ENCODE peak calls at places on chromosomes 1 and 21, in ten cellular contexts. K, G, X, P, N, Q, W, V, Y and B are unnamed samples.

GRCh38 chr1:232340448-232340847 is 289.5 kb downstream of the SIPA1L2 start:
- DNase-seq in K (no peak), G (no peak), X (no peak), P (no peak), N (no peak), Q (no peak), W (no peak), V (no peak), Y (no peak), B (no peak)

GRCh38 chr1:243705585-243705984 is 144.5 kb downstream of the AKT3 start:
- DNase-seq in K (no peak), G (no peak), X (no peak), P (no peak), N (no peak), Q (no peak), W (no peak), V (no peak), Y (no peak), B (no peak)

GRCh38 chr1:64171797-64172281 is 31.6 kb upstream of the UBE2U start:
- DNase-seq in K (no peak), G (no peak), X (no peak), P (peak), N (no peak), Q (no peak), W (peak), V (no peak), Y (no peak), B (no peak)

GRCh38 chr1:220887202-220887867 is 8.1 kb downstream of the HLX start:
- DNase-seq in K (peak), G (no peak), X (no peak), P (no peak), N (no peak), Q (no peak), W (no peak), V (no peak), Y (no peak), B (peak)

GRCh38 chr1:112729909-112730308 is 14.8 kb upstream of the PPM1J start:
- DNase-seq in K (no peak), G (no peak), X (no peak), P (no peak), N (no peak), Q (no peak), W (no peak), V (no peak), Y (no peak), B (no peak)

GRCh38 chr1:38730511-38731397 is 128.8 kb downstream of the RRAGC start:
- DNase-seq in K (no peak), G (no peak), X (no peak), P (peak), N (no peak), Q (no peak), W (peak), V (no peak), Y (no peak), B (no peak)

GRCh38 chr21:34889537-34890257 is 159.4 kb downstream of the RUNX1 start:
- DNase-seq in K (peak), G (peak), X (peak), P (no peak), N (no peak), Q (peak), W (peak), V (peak), Y (peak), B (peak)

GRCh38 chr1:9465640-9466039 is 73.6 kb upstream of the SLC25A33 start:
- DNase-seq in K (no peak), G (no peak), X (no peak), P (no peak), N (no peak), Q (no peak), W (no peak), V (no peak), Y (no peak), B (no peak)

GRCh38 chr1:20787775-20788488 is 825 bp upstream of the HP1BP3 start:
- DNase-seq in K (peak), G (no peak), X (peak), P (no peak), N (no peak), Q (peak), W (no peak), V (no peak), Y (peak), B (no peak)

GRCh38 chr1:152188673-152189591 is 29.9 kb upstream of the RPTN start:
- DNase-seq in K (peak), G (peak), X (peak), P (no peak), N (peak), Q (peak), W (peak), V (peak), Y (peak), B (peak)

GRCh38 chr21:16028163-16028562 is 298.4 kb downstream of the USP25 start:
- DNase-seq in K (no peak), G (no peak), X (no peak), P (no peak), N (no peak), Q (no peak), W (no peak), V (no peak), Y (no peak), B (no peak)

GRCh38 chr1:243268751-243269460 is 13.1 kb downstream of the SDCCAG8 start:
- DNase-seq in K (peak), G (no peak), X (no peak), P (no peak), N (no peak), Q (no peak), W (no peak), V (no peak), Y (no peak), B (no peak)

DNA sequence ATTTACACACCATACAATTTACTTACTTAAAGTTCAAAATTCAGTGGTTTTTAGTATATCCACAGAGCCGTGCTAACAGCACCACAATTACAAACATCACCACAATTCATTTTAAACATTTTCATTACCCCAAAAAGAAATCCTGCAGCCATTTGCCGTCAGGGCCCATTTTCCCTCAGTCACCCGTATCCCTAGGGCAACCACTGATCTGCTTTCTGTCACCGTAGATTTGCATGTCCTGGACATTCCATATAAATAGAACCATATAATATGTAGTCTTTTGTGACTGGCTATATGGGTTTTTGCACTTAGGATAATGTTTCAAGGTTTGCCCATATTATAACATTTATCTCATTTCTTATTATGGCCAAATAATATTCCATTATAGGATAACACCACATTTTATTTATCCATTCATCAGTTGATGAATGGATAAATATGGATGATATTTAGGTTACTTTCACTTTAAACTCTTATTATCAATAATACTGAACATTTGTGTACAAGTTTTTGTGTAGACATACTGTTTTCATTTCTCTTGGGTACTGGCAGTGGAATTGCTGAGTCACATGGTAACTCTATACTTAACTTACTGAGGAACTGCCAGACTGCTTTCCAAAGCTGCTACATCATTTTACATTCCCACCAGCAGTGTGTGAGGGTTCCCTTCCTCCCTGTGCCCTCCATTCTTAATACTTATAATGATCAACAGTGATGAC is 68.9 kb downstream of the ST3GAL3 start:
- DNase-seq in K (no peak), G (no peak), X (no peak), P (no peak), N (no peak), Q (no peak), W (no peak), V (no peak), Y (no peak), B (no peak)
- TF ChIP-seq CTCF in K (no peak), G (no peak), X (no peak), P (no peak), N (no peak), Q (no peak), W (no peak), V (no peak), Y (no peak), B (no peak)

DNA sequence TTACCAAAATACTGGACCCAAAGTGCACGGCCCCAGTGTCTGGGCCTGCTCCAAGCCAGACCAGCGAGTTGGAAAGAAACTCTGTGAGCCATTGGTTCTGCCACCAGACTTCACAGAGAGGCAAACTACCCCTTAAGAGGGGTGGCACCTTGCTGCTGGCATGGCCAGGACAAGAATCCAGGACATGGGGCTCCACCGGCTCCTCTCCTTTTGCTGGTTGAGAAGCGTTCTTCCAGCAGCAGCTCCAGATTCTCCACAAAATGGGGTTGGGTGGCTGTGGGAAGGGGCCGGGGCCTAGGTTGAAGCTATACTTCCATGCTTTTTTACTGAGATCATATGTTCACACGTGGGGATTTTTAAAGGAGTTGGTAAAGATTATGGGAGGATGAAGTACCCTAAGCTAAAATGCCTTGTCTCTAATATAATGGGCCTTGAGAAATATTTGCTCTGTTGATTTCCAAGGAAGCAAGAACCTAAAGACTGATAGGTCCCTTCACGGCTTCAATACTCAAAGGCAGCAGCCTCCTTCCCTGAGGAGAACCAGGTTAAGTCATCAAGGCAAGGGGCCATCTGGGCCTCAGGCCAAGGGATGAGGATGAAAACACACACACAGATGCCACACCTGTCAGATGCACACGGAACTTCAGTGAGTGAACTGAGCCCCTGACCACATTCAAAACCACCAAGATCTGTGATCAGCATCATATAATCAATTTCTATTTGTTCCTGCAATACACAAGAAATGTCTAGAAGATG is 3.1 kb downstream of the C1orf198 start:
- DNase-seq in K (no peak), G (no peak), X (no peak), P (no peak), N (no peak), Q (no peak), W (no peak), V (no peak), Y (no peak), B (peak)
- H3K27ac ChIP-seq in K (no peak), G (peak), X (no peak), P (no peak), N (peak), Q (peak), W (no peak), V (peak), Y (peak), B (no peak)

GRCh38 chr1:161099090-161099802 is 1.1 kb downstream of the KLHDC9 start:
- DNase-seq in K (peak), G (no peak), X (no peak), P (no peak), N (no peak), Q (no peak), W (no peak), V (no peak), Y (no peak), B (no peak)
- TF ChIP-seq POLR2AphosphoS5 in K (no peak), G (no peak), X (no peak), P (no peak), N (no peak), Q (no peak), W (no peak), V (no peak), Y (no peak), B (no peak)

GRCh38 chr1:214549604-214550338 is 1.6 kb downstream of the PTPN14 start:
- DNase-seq in K (peak), G (no peak), X (no peak), P (no peak), N (no peak), Q (no peak), W (peak), V (no peak), Y (no peak), B (no peak)
- TF ChIP-seq CTCF in K (no peak), G (no peak), X (no peak), P (no peak), N (no peak), Q (no peak), W (no peak), V (peak), Y (peak), B (no peak)

GRCh38 chr1:33790577-33790976 is 73.3 kb upstream of the HMGB4 start:
- DNase-seq in K (no peak), G (no peak), X (no peak), P (no peak), N (no peak), Q (no peak), W (no peak), V (no peak), Y (no peak), B (no peak)
- H3K27ac ChIP-seq in K (no peak), G (no peak), X (no peak), P (no peak), N (no peak), Q (no peak), W (no peak), V (no peak), Y (no peak), B (no peak)

GRCh38 chr21:29359718-29360117 is 61.0 kb downstream of the BACH1 start:
- DNase-seq in K (no peak), G (no peak), X (no peak), P (no peak), N (no peak), Q (no peak), W (no peak), V (no peak), Y (no peak), B (no peak)

GRCh38 chr21:29360799-29361765 is 62.4 kb downstream of the BACH1 start:
- DNase-seq in K (peak), G (no peak), X (no peak), P (no peak), N (no peak), Q (no peak), W (no peak), V (no peak), Y (no peak), B (no peak)

GRCh38 chr21:29366532-29366931 is 67.8 kb downstream of the BACH1 start:
- DNase-seq in K (no peak), G (no peak), X (no peak), P (no peak), N (no peak), Q (no peak), W (no peak), V (no peak), Y (no peak), B (no peak)

GRCh38 chr21:29365636-29366305 is 67.0 kb downstream of the BACH1 start:
- DNase-seq in K (no peak), G (no peak), X (no peak), P (no peak), N (no peak), Q (no peak), W (no peak), V (no peak), Y (no peak), B (no peak)

GRCh38 chr21:29362758-29363157 is 64.0 kb downstream of the BACH1 start:
- DNase-seq in K (no peak), G (no peak), X (no peak), P (no peak), N (no peak), Q (no peak), W (no peak), V (no peak), Y (no peak), B (no peak)
- TF ChIP-seq POLR2AphosphoS5 in K (no peak), G (no peak), X (no peak), P (no peak), N (no peak), Q (no peak), W (no peak), V (no peak), Y (no peak), B (no peak)

DNA sequence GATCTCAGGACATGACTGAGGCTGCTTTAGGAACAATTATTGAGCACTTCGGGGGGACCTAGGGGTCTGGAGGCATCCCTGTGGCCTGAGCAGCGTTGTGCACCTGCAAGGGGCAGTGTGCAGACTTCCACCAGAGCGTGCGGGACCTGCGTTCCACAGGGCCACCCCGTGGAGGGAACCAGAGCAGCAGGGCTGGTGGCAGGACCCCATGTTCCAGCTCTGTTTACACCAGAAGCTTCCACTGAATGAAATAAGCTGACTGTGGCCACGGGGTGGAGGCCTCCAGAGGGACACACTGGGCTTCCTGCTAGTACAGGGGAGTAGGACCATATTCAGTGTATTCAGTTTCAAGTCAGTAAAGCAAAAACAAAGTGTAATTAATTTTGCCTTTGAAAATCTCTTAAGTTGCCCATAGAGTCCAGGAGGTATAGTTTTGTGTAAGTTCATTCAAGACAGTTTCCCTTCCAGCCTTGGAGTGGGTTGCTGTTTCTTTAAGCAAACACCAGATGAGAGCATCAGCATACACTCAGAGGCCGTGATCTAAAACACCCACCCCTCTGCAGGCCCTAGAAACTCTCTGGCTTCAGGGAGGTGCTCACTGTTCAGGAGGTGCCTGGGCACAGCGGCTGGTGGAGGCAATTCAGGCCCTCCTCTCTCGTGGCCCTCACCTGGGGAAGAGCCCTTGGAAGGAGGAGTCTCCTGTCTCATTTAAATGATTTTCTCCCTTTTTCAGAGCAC is 16.6 kb downstream of the SLC1A7 start:
- DNase-seq in K (no peak), G (no peak), X (no peak), P (no peak), N (no peak), Q (no peak), W (no peak), V (peak), Y (no peak), B (no peak)
- TF ChIP-seq CTCF in K (no peak), G (no peak), X (no peak), P (no peak), N (no peak), Q (no peak), W (no peak), V (no peak), Y (no peak), B (no peak)

GRCh38 chr1:183209533-183210158 is 23.6 kb downstream of the LAMC2 start:
- DNase-seq in K (no peak), G (no peak), X (no peak), P (peak), N (no peak), Q (no peak), W (no peak), V (no peak), Y (no peak), B (no peak)

GRCh38 chr1:183200451-183200850 is 14.4 kb downstream of the LAMC2 start:
- DNase-seq in K (no peak), G (no peak), X (no peak), P (no peak), N (no peak), Q (no peak), W (no peak), V (no peak), Y (no peak), B (no peak)

GRCh38 chr1:183203094-183203493 is 17.0 kb downstream of the LAMC2 start:
- DNase-seq in K (no peak), G (no peak), X (no peak), P (no peak), N (no peak), Q (no peak), W (no peak), V (no peak), Y (no peak), B (no peak)

GRCh38 chr1:183206538-183207117 is 20.6 kb downstream of the LAMC2 start:
- DNase-seq in K (no peak), G (no peak), X (no peak), P (no peak), N (no peak), Q (no peak), W (no peak), V (no peak), Y (no peak), B (no peak)

DNA sequence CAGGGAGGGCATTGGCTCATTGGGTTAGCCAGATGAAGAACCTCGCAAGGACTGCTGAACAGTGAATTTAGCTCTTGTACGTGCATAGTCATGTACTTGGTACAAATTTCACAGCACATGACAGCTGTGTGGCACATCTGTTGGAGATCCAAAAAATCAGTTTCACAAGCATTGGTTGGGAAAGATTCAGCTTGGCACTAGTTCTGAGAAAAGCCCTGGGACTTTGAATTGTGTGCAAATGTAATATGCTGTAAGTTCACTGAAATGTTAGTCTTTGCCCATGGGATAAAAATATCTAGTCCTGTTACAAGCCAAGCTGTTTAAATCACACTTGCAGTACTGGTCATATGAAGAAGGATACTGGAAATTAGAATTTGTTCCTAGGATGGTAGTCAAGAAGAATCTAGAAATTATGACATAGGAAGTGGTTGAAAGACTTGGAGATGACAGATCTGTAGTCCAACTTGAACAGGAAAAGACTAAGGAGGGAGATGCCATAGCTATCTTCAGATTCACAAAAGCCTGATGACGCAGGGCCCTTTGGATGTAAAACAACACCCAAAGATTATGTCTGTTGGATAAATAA is 19.2 kb downstream of the LAMC2 start:
- DNase-seq in K (no peak), G (no peak), X (no peak), P (no peak), N (no peak), Q (no peak), W (no peak), V (peak), Y (no peak), B (no peak)
- H3K27ac ChIP-seq in K (no peak), G (peak), X (no peak), P (no peak), N (peak), Q (no peak), W (no peak), V (peak), Y (peak), B (no peak)

GRCh38 chr1:145985502-145986439 is 10.6 kb downstream of the TXNIP start:
- DNase-seq in K (peak), G (peak), X (no peak), P (peak), N (no peak), Q (peak), W (no peak), V (peak), Y (no peak), B (no peak)
- TF ChIP-seq POLR2AphosphoS5 in K (no peak), G (peak), X (no peak), P (peak), N (no peak), Q (peak), W (peak), V (peak), Y (no peak), B (peak)